ENCODE peak calls at places on chromosomes 16 and 17, in seven cellular contexts. N, U, X, B, H, Z and M are unnamed samples.

GRCh38 chr16:50634090-50634489 is 47.0 kb downstream of the SNX20 start:
- DNase-seq in N (no peak), H (no peak), X (no peak), U (no peak), Z (no peak), B (no peak), M (no peak)

GRCh38 chr16:11913425-11914079 is 2.2 kb downstream of the GSPT1 start:
- DNase-seq in Z (no peak), X (no peak), U (peak), N (no peak), B (no peak), H (peak), M (no peak)

GRCh38 chr17:82228278-82228841 is 482 bp upstream of the SLC16A3 start:
- DNase-seq in B (no peak), H (peak), Z (no peak), N (no peak), U (peak), X (peak), M (no peak)

GRCh38 chr17:40075216-40076100 is 12.7 kb downstream of the THRA start:
- DNase-seq in U (peak), B (no peak), Z (peak), X (peak), H (peak), N (peak), M (no peak)

GRCh38 chr17:41103896-41104295 is 1.3 kb upstream of the KRTAP4-9 start:
- DNase-seq in B (no peak), U (peak), X (no peak), H (no peak), N (no peak), Z (no peak), M (no peak)

GRCh38 chr17:10751569-10751968 is 21.7 kb upstream of the TMEM220 start:
- DNase-seq in H (no peak), X (no peak), B (no peak), N (no peak), Z (no peak), U (no peak), M (no peak)

GRCh38 chr17:50708050-50709000 is 611 bp upstream of the ANKRD40 start:
- DNase-seq in U (peak), B (no peak), N (no peak), Z (no peak), H (no peak), X (no peak), M (peak)

GRCh38 chr16:87391950-87392822 is at the start of gene MAP1LC3B:
- DNase-seq in U (peak), N (peak), H (peak), B (peak), Z (peak), X (peak), M (peak)

GRCh38 chr17:43524945-43525575 is 21.1 kb downstream of the ETV4 start:
- DNase-seq in B (no peak), X (no peak), H (no peak), Z (no peak), U (peak), N (no peak), M (no peak)

GRCh38 chr17:76549539-76549938 is 9.7 kb downstream of the PRCD start:
- DNase-seq in Z (no peak), B (no peak), U (no peak), H (no peak), N (no peak), X (no peak), M (no peak)

GRCh38 chr17:1413281-1413791 is 13.3 kb upstream of the YWHAE start:
- DNase-seq in U (peak), N (no peak), B (no peak), H (no peak), Z (peak), X (peak), M (no peak)

GRCh38 chr17:14621826-14622621 is 321.1 kb downstream of the HS3ST3B1 start:
- DNase-seq in U (peak), X (no peak), Z (no peak), N (no peak), H (no peak), B (no peak), M (no peak)

GRCh38 chr17:1160591-1161041 is 19.2 kb downstream of the ABR start:
- DNase-seq in N (no peak), H (no peak), U (no peak), X (no peak), B (no peak), Z (no peak), M (no peak)

GRCh38 chr17:28901866-28902818 is 737 bp downstream of the DHRS13 start:
- DNase-seq in N (peak), B (no peak), U (peak), H (peak), X (peak), Z (peak), M (peak)